ENCODE peak calls at places on chromosomes 13 and 19, in six cellular contexts. E is fibroblast of mammary gland, N is cardiac fibroblast, H is stomach, D is upper lobe of left lung, A is tibial nerve. F is an unnamed sample.

GRCh38 chr19:44303976-44304568 is 753 bp downstream of the ZNF235 start:
- DNase-seq in E (peak; percentile 47), N (no peak), H (no peak), D (no peak), A (no peak), F (peak; percentile 62)

GRCh38 chr19:33805840-33806433 is 9.3 kb downstream of the KCTD15 start:
- DNase-seq in E (no peak), N (no peak), H (no peak), D (no peak), A (no peak), F (no peak)

GRCh38 chr19:1064661-1065605 is 2.0 kb upstream of the ARHGAP45 start:
- DNase-seq in E (peak; percentile 64), N (peak; percentile 72), H (peak; percentile 81), D (peak; percentile 78), A (no peak), F (peak; percentile 71)

GRCh38 chr13:35768126-35768525 is 291.6 kb upstream of the MAB21L1 start:
- DNase-seq in E (no peak), N (no peak), H (no peak), D (no peak), A (no peak), F (no peak)

GRCh38 chr13:97057196-97057595 is 62.9 kb upstream of the OXGR1 start:
- DNase-seq in E (peak; percentile 35), N (no peak), H (no peak), D (no peak), A (no peak), F (no peak)

GRCh38 chr19:4359627-4360000 is 16.3 kb downstream of the MPND start:
- DNase-seq in E (no peak), N (no peak), H (no peak), D (no peak), A (no peak), F (no peak)

GRCh38 chr19:1066748-1067340 is at the start of gene ARHGAP45:
- DNase-seq in E (no peak), N (no peak), H (peak; percentile 60), D (peak; percentile 69), A (no peak), F (peak; percentile 36)

GRCh38 chr19:10533656-10534386 is 9.9 kb upstream of the ATG4D start:
- DNase-seq in E (peak; percentile 43), N (peak; percentile 83), H (no peak), D (no peak), A (no peak), F (peak; percentile 59)

GRCh38 chr13:49585220-49586157 is at the start of gene RCBTB1:
- DNase-seq in E (peak; percentile 44), N (peak; percentile 60), H (peak; percentile 77), D (peak; percentile 75), A (peak; percentile 18), F (peak; percentile 61)

GRCh38 chr19:35144600-35145436 is 1.8 kb downstream of the FXYD7 start:
- DNase-seq in E (no peak), N (no peak), H (peak; percentile 76), D (no peak), A (no peak), F (no peak)

GRCh38 chr19:35715981-35716734 is 1.6 kb upstream of the KMT2B start:
- DNase-seq in E (no peak), N (no peak), H (peak; percentile 66), D (peak; percentile 63), A (no peak), F (peak; percentile 76)

GRCh38 chr13:107079423-107080099 is 511.6 kb upstream of the ARGLU1 start:
- DNase-seq in E (no peak), N (no peak), H (no peak), D (no peak), A (no peak), F (no peak)

GRCh38 chr13:32261567-32261966 is 53.6 kb downstream of the ZAR1L start:
- DNase-seq in E (peak; percentile 94), N (peak; percentile 91), H (peak; percentile 41), D (peak; percentile 74), A (peak; percentile 24), F (peak; percentile 88)

GRCh38 chr13:32262165-32262564 is 53.0 kb downstream of the ZAR1L start:
- DNase-seq in E (peak; percentile 30), N (no peak), H (no peak), D (no peak), A (no peak), F (no peak)

GRCh38 chr13:32256243-32256642 is 58.9 kb downstream of the ZAR1L start:
- DNase-seq in E (no peak), N (no peak), H (no peak), D (no peak), A (no peak), F (no peak)

GRCh38 chr13:32257649-32258048 is 57.5 kb downstream of the ZAR1L start:
- DNase-seq in E (no peak), N (no peak), H (no peak), D (no peak), A (no peak), F (no peak)

DNA sequence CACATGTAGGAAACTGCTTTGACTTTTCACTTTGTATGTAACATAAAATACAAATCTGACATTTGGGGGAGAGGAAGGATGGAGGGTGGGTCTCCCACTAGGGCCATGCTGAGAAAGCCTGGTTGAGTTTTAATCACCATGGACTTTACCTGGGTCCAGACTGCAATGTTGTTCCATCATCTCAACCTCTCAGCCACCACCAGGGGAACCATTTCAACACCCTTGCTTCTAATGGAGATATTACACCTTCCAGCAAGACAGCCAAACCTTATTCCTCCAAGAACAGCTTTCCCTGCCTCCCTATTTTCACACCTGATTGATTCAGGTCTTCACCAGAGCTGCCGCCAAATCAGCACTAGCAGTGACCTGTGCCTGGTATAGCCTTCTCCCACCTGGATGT is 56.0 kb downstream of the ZAR1L start:
- DNase-seq in E (no peak), N (no peak), H (no peak), D (no peak), A (no peak), F (no peak)
- TF ChIP-seq CTCF in E (no peak), N (peak; percentile 19), H (no peak), D (no peak), A (no peak), F (no peak)

DNA sequence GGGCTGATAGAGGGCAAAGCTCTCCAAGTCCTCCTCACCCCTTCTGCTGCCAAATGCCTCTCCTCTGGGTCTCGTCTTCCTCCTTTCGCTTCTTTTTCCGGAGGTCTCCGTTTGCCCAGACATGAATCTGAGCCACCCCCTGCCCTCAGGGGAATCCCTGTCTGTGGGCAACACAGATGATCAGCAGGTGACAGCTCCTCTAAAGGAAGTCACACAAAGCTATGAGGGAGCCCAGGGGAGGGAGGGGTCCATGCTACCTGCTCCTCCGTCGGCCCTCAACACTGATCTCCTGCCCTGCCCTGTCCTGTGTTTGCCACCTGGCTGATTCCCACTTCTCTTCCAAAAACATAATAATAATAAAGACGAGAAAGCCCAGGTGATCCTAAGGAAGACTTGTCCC is 436 bp downstream of the TMEM150B start:
- DNase-seq in E (no peak), N (no peak), H (no peak), D (no peak), A (no peak), F (no peak)
- H3K4me3 ChIP-seq in E (no peak overlapping the region), N (no peak overlapping the region), H (no peak overlapping the region), D (peak overlapping the region; percentile 1), A (no peak overlapping the region), F (no peak overlapping the region)

GRCh38 chr19:2540646-2541454 is 64.9 kb downstream of the GADD45B start:
- DNase-seq in E (peak; percentile 91), N (peak; percentile 99), H (peak; percentile 89), D (peak; percentile 93), A (peak; percentile 73), F (peak; percentile 98)
- TF ChIP-seq CTCF in E (no peak), N (peak; percentile 51), H (no peak), D (peak; percentile 8), A (peak; percentile 56), F (no peak)

GRCh38 chr19:18670313-18670712 is 13.2 kb upstream of the CRTC1 start:
- DNase-seq in E (no peak), N (no peak), H (no peak), D (no peak), A (no peak), F (no peak)

GRCh38 chr19:18674616-18675015 is 8.9 kb upstream of the CRTC1 start:
- DNase-seq in E (peak; percentile 33), N (peak; percentile 39), H (no peak), D (no peak), A (no peak), F (peak; percentile 35)

GRCh38 chr19:18672044-18672451 is 11.4 kb upstream of the CRTC1 start:
- DNase-seq in E (no peak), N (no peak), H (no peak), D (no peak), A (no peak), F (no peak)

GRCh38 chr19:18671303-18672043 is 12.0 kb upstream of the CRTC1 start:
- DNase-seq in E (no peak), N (no peak), H (no peak), D (no peak), A (no peak), F (no peak)

DNA sequence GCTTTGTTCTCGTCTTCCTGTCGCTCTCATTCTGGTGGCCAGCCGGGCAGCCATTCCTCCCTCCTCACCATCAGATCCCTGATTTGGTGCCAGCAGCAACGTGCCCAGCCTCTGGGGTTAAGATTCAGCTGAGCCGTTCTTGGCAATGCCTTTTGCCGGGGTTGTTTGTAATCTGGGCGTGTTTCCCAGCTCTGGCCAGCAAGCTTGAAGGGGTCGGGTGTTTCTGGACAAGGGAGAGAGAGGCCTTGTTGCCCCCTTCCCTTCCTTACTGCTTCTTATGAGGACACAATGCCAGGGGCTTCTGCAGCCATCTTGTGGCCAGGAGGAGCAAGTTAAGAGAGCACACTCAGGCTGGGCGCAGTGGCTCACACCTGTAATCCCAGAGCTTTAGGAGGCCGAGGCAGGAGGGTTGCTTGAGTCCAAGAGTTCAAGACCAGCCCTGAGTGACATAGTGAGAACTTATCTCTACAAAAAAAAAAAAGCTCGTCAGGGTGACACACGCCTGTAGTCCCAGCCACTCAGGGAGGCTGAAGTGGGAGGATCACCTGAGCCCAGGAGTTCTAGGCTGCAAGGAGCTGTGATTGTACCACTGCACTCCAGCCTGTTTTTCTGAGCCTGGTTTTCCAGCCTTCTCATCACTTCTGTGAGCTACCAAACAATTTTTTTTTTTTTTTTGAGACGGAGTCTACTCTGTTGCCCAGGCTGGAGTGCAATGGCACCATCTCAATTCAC is 10.7 kb upstream of the CRTC1 start:
- DNase-seq in E (peak; percentile 51), N (peak; percentile 47), H (peak; percentile 73), D (no peak), A (no peak), F (no peak)
- H3K4me3 ChIP-seq in E (no peak overlapping the region), N (no peak overlapping the region), H (no peak overlapping the region), D (no peak overlapping the region), A (no peak overlapping the region), F (no peak overlapping the region)

GRCh38 chr13:27339299-27339698 is 68.7 kb downstream of the RASL11A start:
- DNase-seq in E (peak; percentile 54), N (peak; percentile 59), H (peak; percentile 39), D (no peak), A (no peak), F (peak; percentile 14)
- TF ChIP-seq CTCF in E (peak; percentile 73), N (peak; percentile 78), H (no peak), D (no peak), A (no peak), F (peak; percentile 58)

GRCh38 chr13:20119960-20120359 is 40.9 kb downstream of the GJA3 start:
- DNase-seq in E (no peak), N (no peak), H (no peak), D (no peak), A (no peak), F (no peak)

GRCh38 chr13:20118268-20119140 is 42.3 kb downstream of the GJA3 start:
- DNase-seq in E (peak; percentile 43), N (peak; percentile 36), H (peak; percentile 74), D (peak; percentile 65), A (no peak), F (no peak)

GRCh38 chr13:20124303-20124702 is 36.5 kb downstream of the GJA3 start:
- DNase-seq in E (peak; percentile 10), N (no peak), H (no peak), D (no peak), A (no peak), F (no peak)

GRCh38 chr13:20125129-20125782 is 35.6 kb downstream of the GJA3 start:
- DNase-seq in E (peak; percentile 81), N (peak; percentile 65), H (no peak), D (no peak), A (no peak), F (peak; percentile 43)

GRCh38 chr13:20121154-20121515 is 39.7 kb downstream of the GJA3 start:
- DNase-seq in E (no peak), N (no peak), H (no peak), D (no peak), A (no peak), F (no peak)
- H3K4me3 ChIP-seq in E (no peak overlapping the region), N (peak overlapping the region; percentile 49), H (peak overlapping the region; percentile 37), D (peak overlapping the region; percentile 21), A (no peak overlapping the region), F (no peak overlapping the region)